ENCODE peak calls at places on chromosomes 6 and 20, in nine cellular contexts. X is PC-3; T is heart left ventricle; S is body of pancreas; K is GM23248; Q is colonic mucosa; N is uterus; B is left ventricle myocardium inferior; U is CD8-positive, alpha-beta T cell. V is an unnamed sample.
A peak's percentile ranks its signal among the peaks of the same experiment; 100 is the strongest.

GRCh38 chr20:3629893-3630292 is 33.3 kb downstream of the GFRA4 start:
- DNase-seq in X (no peak), T (no peak), S (no peak), K (no peak), Q (no peak), N (no peak), B (no peak), U (no peak), V (no peak)

GRCh38 chr20:41234546-41234945 is 83.0 kb downstream of the ZHX3 start:
- DNase-seq in X (no peak), T (peak; percentile 23), S (no peak), K (peak; percentile 25), Q (no peak), N (no peak), B (peak; percentile 30), U (no peak), V (peak; percentile 67)

GRCh38 chr6:123616942-123617341 is 19.8 kb downstream of the TRDN start:
- DNase-seq in X (no peak), T (peak; percentile 13), S (no peak), K (no peak), Q (no peak), N (no peak), B (no peak), U (no peak), V (no peak)

GRCh38 chr6:125984311-125984710 is 2.0 kb upstream of the TRMT11 start:
- DNase-seq in X (no peak), T (no peak), S (no peak), K (peak; percentile 64), Q (no peak), N (no peak), B (no peak), U (no peak), V (no peak)

GRCh38 chr20:22691369-22692118 is 107.2 kb upstream of the FOXA2 start:
- DNase-seq in X (peak; percentile 87), T (peak; percentile 84), S (peak; percentile 81), K (peak; percentile 85), Q (peak; percentile 74), N (peak; percentile 52), B (peak; percentile 71), U (peak; percentile 42), V (peak; percentile 76)

GRCh38 chr6:157814883-157815282 is 8.2 kb upstream of the SNX9 start:
- DNase-seq in X (no peak), T (no peak), S (no peak), K (no peak), Q (no peak), N (no peak), B (no peak), U (no peak), V (no peak)

GRCh38 chr6:148583631-148584030 is 163.2 kb upstream of the UST start:
- DNase-seq in X (no peak), T (no peak), S (no peak), K (no peak), Q (no peak), N (no peak), B (no peak), U (no peak), V (no peak)

GRCh38 chr20:47713941-47714450 is 71.3 kb downstream of the SULF2 start:
- DNase-seq in X (no peak), T (no peak), S (no peak), K (peak; percentile 49), Q (no peak), N (peak; percentile 67), B (peak; percentile 34), U (no peak), V (no peak)

GRCh38 chr6:163455553-163455952 is 41.0 kb downstream of the QKI start:
- DNase-seq in X (no peak), T (no peak), S (no peak), K (peak; percentile 45), Q (no peak), N (no peak), B (no peak), U (no peak), V (no peak)
- H3K4me1 ChIP-seq in X (no peaks in the 10 kb centered on the region), T (peaks cover 96% of the 10 kb centered on the region), S (peaks cover 26% of the 10 kb centered on the region), K (peaks cover 53% of the 10 kb centered on the region), Q (no peaks in the 10 kb centered on the region), N (no peaks in the 10 kb centered on the region), B (peaks cover 100% of the 10 kb centered on the region), U (peaks cover 24% of the 10 kb centered on the region), V (peaks cover 70% of the 10 kb centered on the region)

GRCh38 chr20:63736893-63737689 is 627 bp downstream of the LIME1 start:
- DNase-seq in X (no peak), T (peak; percentile 10), S (no peak), K (no peak), Q (peak; percentile 40), N (peak; percentile 18), B (no peak), U (peak; percentile 79), V (no peak)
- H3K4me3 ChIP-seq in X (no peak overlapping the region), T (peak overlapping the region; percentile 32), S (no peak overlapping the region), K (no peak overlapping the region), Q (peak overlapping the region; percentile 34), N (no peak overlapping the region), B (peak overlapping the region; percentile 78), U (peak overlapping the region; percentile 80), V (no peak overlapping the region)

GRCh38 chr6:89145962-89146747 is at the start of gene PM20D2:
- DNase-seq in X (peak; percentile 60), T (peak; percentile 70), S (peak; percentile 76), K (peak; percentile 72), Q (peak; percentile 75), N (peak; percentile 52), B (peak; percentile 65), U (peak; percentile 64), V (peak; percentile 53)
- H3K4me1 ChIP-seq in X (peaks cover 16% of the 10 kb centered on the region), T (peaks cover 25% of the 10 kb centered on the region), S (peaks cover 16% of the 10 kb centered on the region), K (peaks cover 6% of the 10 kb centered on the region), Q (peaks cover 2% of the 10 kb centered on the region), N (no peaks in the 10 kb centered on the region), B (peaks cover 45% of the 10 kb centered on the region), U (peaks cover 19% of the 10 kb centered on the region), V (peaks cover 6% of the 10 kb centered on the region)

GRCh38 chr6:5999688-6000608 is 6.8 kb downstream of the NRN1 start:
- DNase-seq in X (no peak), T (no peak), S (no peak), K (no peak), Q (no peak), N (no peak), B (no peak), U (no peak), V (no peak)

GRCh38 chr6:5997420-5998093 is 9.2 kb downstream of the NRN1 start:
- DNase-seq in X (no peak), T (no peak), S (no peak), K (peak; percentile 79), Q (no peak), N (no peak), B (no peak), U (no peak), V (peak; percentile 38)

GRCh38 chr6:5998236-5998635 is 8.5 kb downstream of the NRN1 start:
- DNase-seq in X (no peak), T (no peak), S (no peak), K (peak; percentile 58), Q (no peak), N (no peak), B (no peak), U (no peak), V (no peak)

GRCh38 chr6:5996701-5997419 is 9.9 kb downstream of the NRN1 start:
- DNase-seq in X (no peak), T (no peak), S (no peak), K (peak; percentile 84), Q (no peak), N (no peak), B (no peak), U (no peak), V (peak; percentile 24)

GRCh38 chr6:5998741-5999687 is 7.7 kb downstream of the NRN1 start:
- DNase-seq in X (no peak), T (peak; percentile 55), S (no peak), K (peak; percentile 80), Q (peak; percentile 26), N (no peak), B (peak; percentile 56), U (no peak), V (no peak)
- H3K4me3 ChIP-seq in X (no peak overlapping the region), T (peak overlapping the region; percentile 42), S (no peak overlapping the region), K (peak overlapping the region; percentile 99), Q (no peak overlapping the region), N (no peak overlapping the region), B (peak overlapping the region; percentile 74), U (no peak overlapping the region), V (no peak overlapping the region)

DNA sequence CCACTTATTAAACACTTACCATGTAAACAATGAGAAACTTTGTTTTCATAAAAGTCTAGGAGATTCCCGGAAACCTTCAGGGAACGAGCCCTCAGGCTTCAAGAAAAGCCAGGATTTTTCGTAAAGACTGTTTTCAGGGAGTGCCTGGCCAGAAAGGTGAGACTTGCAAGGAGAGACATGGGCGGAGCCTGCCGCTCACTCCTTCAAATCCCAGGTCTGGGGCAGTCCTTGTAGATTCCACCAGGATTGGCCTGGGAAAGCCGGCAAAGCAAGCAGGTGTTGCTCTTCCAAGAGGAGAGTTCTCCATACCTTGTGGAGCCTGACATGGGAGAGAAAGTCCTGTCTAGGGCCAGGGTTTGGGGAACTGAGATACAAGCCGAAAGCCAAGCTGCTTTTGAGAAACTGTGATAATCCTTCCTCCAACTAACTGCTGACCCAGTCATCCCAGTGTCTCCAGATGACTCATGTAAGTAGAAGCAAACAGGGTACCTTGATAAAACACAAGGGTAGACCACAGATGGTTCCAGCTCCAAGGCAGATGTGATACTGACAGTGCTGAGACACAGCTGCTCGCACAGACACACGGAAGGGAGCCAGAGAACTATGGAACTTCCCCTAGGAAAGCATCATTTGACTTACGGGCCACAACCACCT is 69.4 kb upstream of the NAA20 start:
- DNase-seq in X (peak; percentile 30), T (no peak), S (peak; percentile 89), K (peak; percentile 35), Q (no peak), N (no peak), B (no peak), U (no peak), V (no peak)
- H3K4me1 ChIP-seq in X (peaks cover 12% of the 10 kb centered on the region), T (peaks cover 43% of the 10 kb centered on the region), S (peaks cover 59% of the 10 kb centered on the region), K (peaks cover 12% of the 10 kb centered on the region), Q (peaks cover 11% of the 10 kb centered on the region), N (no peaks in the 10 kb centered on the region), B (peaks cover 82% of the 10 kb centered on the region), U (no peaks in the 10 kb centered on the region), V (peaks cover 20% of the 10 kb centered on the region)

DNA sequence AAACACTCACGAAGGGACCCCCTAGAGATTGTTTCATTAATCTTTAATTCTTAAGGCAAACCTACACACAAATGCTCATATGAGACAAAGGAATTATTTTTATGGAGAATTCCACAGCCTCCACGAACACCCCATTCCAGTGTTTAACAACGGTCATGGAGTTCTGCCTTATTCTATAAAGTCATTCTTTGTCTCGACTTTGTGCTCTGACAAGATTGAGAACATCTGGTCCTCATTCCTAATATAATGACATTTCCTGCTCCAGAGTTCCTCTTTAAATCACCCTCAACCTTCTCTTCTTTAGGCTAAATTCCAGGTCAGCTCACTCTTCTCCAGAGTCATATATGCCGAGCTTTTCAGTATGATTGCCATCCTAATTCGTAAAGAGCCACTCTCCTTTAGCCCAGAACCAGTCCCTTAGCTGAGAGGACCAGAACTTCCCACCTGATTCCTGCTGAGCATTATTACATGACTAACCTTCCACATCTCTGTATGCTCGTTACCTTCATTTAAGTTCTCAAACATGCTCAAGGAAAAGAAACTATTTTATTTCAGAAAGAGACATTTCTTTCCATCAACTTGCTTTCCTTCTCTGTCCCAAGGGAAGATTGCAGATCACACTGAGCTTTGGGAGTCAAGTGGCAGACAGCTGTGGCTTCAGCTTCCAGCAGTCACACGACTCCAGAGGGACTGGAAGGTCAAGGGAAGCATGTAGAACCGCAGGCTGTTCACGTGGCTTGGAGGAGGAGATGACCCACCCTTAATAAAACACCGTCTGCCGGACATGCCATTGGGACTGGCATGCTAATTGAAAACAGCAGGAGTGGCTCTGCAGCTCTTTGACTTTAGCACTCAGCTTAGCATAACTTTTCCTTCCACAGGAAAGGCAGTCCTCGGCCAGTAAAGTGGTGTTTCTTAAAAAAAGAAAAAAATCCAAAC is 467.1 kb upstream of the HSF2 start:
- DNase-seq in X (peak; percentile 51), T (peak; percentile 46), S (peak; percentile 4), K (peak; percentile 97), Q (no peak), N (peak; percentile 20), B (peak; percentile 28), U (no peak), V (peak; percentile 31)
- H3K4me3 ChIP-seq in X (no peak overlapping the region), T (peak overlapping the region; percentile 18), S (no peak overlapping the region), K (peak overlapping the region; percentile 61), Q (no peak overlapping the region), N (no peak overlapping the region), B (peak overlapping the region; percentile 26), U (no peak overlapping the region), V (no peak overlapping the region)